ENCODE peak calls at places on chromosomes 2 and 18, in ten cellular contexts. P, W, N, A, M, Z, Q, T, S and K are unnamed samples.

GRCh38 chr2:239539083-239539775 is 138.4 kb upstream of the HDAC4 start:
- DNase-seq in P (no peak), W (no peak), N (no peak), A (no peak), M (no peak), Z (no peak), Q (no peak), T (no peak), S (no peak), K (no peak)

GRCh38 chr2:174681983-174682577 is 82.2 kb downstream of the CHRNA1 start:
- DNase-seq in P (peak), W (peak), N (no peak), A (no peak), M (no peak), Z (peak), Q (no peak), T (no peak), S (no peak), K (no peak)

GRCh38 chr2:58842501-58843144 is 601.5 kb upstream of the FANCL start:
- DNase-seq in P (no peak), W (no peak), N (no peak), A (no peak), M (no peak), Z (no peak), Q (no peak), T (no peak), S (no peak), K (no peak)

GRCh38 chr2:33104726-33105125 is 158.0 kb downstream of the LTBP1 start:
- DNase-seq in P (peak), W (no peak), N (no peak), A (no peak), M (no peak), Z (no peak), Q (no peak), T (no peak), S (peak), K (no peak)

GRCh38 chr18:31590570-31590969 is 1.1 kb upstream of the TTR start:
- DNase-seq in P (no peak), W (no peak), N (no peak), A (no peak), M (no peak), Z (no peak), Q (no peak), T (no peak), S (no peak), K (no peak)

GRCh38 chr18:45838302-45839070 is 13.0 kb downstream of the SIGLEC15 start:
- DNase-seq in P (no peak), W (no peak), N (no peak), A (no peak), M (no peak), Z (no peak), Q (no peak), T (no peak), S (no peak), K (no peak)

GRCh38 chr2:25482341-25482740 is 140.6 kb upstream of the DNMT3A start:
- DNase-seq in P (no peak), W (no peak), N (no peak), A (no peak), M (no peak), Z (no peak), Q (no peak), T (no peak), S (no peak), K (no peak)

GRCh38 chr2:127052068-127052770 is 54.7 kb downstream of the BIN1 start:
- DNase-seq in P (no peak), W (no peak), N (no peak), A (no peak), M (no peak), Z (no peak), Q (peak), T (no peak), S (no peak), K (no peak)

GRCh38 chr2:30681022-30681421 is 126.2 kb downstream of the CAPN13 start:
- DNase-seq in P (no peak), W (no peak), N (no peak), A (no peak), M (peak), Z (no peak), Q (no peak), T (no peak), S (no peak), K (no peak)

GRCh38 chr2:100884145-100884621 is 64.2 kb downstream of the NPAS2 start:
- DNase-seq in P (no peak), W (no peak), N (no peak), A (no peak), M (no peak), Z (no peak), Q (no peak), T (no peak), S (no peak), K (no peak)

GRCh38 chr2:55112229-55113016 is 62.2 kb upstream of the RTN4 start:
- DNase-seq in P (peak), W (no peak), N (no peak), A (no peak), M (no peak), Z (no peak), Q (no peak), T (no peak), S (no peak), K (no peak)

GRCh38 chr2:108949316-108950299 is 39.4 kb downstream of the EDAR start:
- DNase-seq in P (no peak), W (no peak), N (no peak), A (no peak), M (no peak), Z (no peak), Q (no peak), T (no peak), S (no peak), K (no peak)

GRCh38 chr2:197759013-197759412 is 26.1 kb downstream of the BOLL start:
- DNase-seq in P (no peak), W (no peak), N (no peak), A (no peak), M (no peak), Z (no peak), Q (no peak), T (no peak), S (no peak), K (no peak)

GRCh38 chr18:57353940-57354461 is 1.6 kb downstream of the ST8SIA3 start:
- DNase-seq in P (peak), W (no peak), N (no peak), A (no peak), M (no peak), Z (no peak), Q (peak), T (no peak), S (peak), K (no peak)

GRCh38 chr18:27605107-27605834 is 420.2 kb upstream of the CHST9 start:
- DNase-seq in P (peak), W (peak), N (peak), A (no peak), M (no peak), Z (no peak), Q (peak), T (peak), S (peak), K (peak)

GRCh38 chr2:233422050-233422639 is 67.9 kb downstream of the DGKD start:
- DNase-seq in P (no peak), W (peak), N (peak), A (peak), M (no peak), Z (peak), Q (no peak), T (no peak), S (no peak), K (no peak)

GRCh38 chr2:167750675-167751074 is 496.7 kb downstream of the STK39 start:
- DNase-seq in P (no peak), W (no peak), N (no peak), A (no peak), M (no peak), Z (no peak), Q (no peak), T (no peak), S (no peak), K (no peak)

GRCh38 chr2:237590272-237591020 is at the start of gene RAB17:
- DNase-seq in P (no peak), W (peak), N (peak), A (no peak), M (no peak), Z (no peak), Q (no peak), T (no peak), S (peak), K (no peak)

GRCh38 chr2:96329416-96329815 is 4.3 kb downstream of the ITPRIPL1 start:
- DNase-seq in P (peak), W (no peak), N (no peak), A (no peak), M (no peak), Z (no peak), Q (no peak), T (no peak), S (peak), K (no peak)

GRCh38 chr2:231714639-231715498 is 6.5 kb downstream of the PTMA start:
- DNase-seq in P (peak), W (peak), N (peak), A (peak), M (no peak), Z (peak), Q (peak), T (no peak), S (peak), K (no peak)

GRCh38 chr2:101119431-101119830 is 31.8 kb downstream of the TBC1D8 start:
- DNase-seq in P (peak), W (peak), N (no peak), A (no peak), M (no peak), Z (no peak), Q (no peak), T (no peak), S (peak), K (no peak)

GRCh38 chr18:38459595-38459994 is 894.0 kb upstream of the CELF4 start:
- DNase-seq in P (no peak), W (no peak), N (no peak), A (no peak), M (no peak), Z (no peak), Q (no peak), T (no peak), S (no peak), K (no peak)

GRCh38 chr18:59606193-59607175 is 90.7 kb downstream of the CCBE1 start:
- DNase-seq in P (peak), W (no peak), N (no peak), A (no peak), M (peak), Z (no peak), Q (no peak), T (no peak), S (no peak), K (no peak)

GRCh38 chr2:218257390-218257981 is 3.3 kb upstream of the GPBAR1 start:
- DNase-seq in P (no peak), W (peak), N (no peak), A (peak), M (no peak), Z (peak), Q (no peak), T (no peak), S (no peak), K (no peak)

GRCh38 chr18:23211146-23211545 is 75.9 kb downstream of the CABLES1 start:
- DNase-seq in P (no peak), W (no peak), N (no peak), A (no peak), M (no peak), Z (no peak), Q (no peak), T (no peak), S (no peak), K (no peak)

GRCh38 chr18:26520974-26521373 is 27.4 kb downstream of the KCTD1 start:
- DNase-seq in P (no peak), W (no peak), N (no peak), A (no peak), M (no peak), Z (no peak), Q (no peak), T (no peak), S (no peak), K (no peak)

GRCh38 chr18:24321071-24321470 is 76.6 kb downstream of the OSBPL1A start:
- DNase-seq in P (no peak), W (no peak), N (no peak), A (no peak), M (no peak), Z (no peak), Q (no peak), T (no peak), S (no peak), K (peak)

GRCh38 chr2:240229603-240230423 is 89.4 kb upstream of the OTOS start:
- DNase-seq in P (no peak), W (peak), N (no peak), A (no peak), M (no peak), Z (no peak), Q (no peak), T (no peak), S (peak), K (peak)

GRCh38 chr18:46469186-46469915 is 187.7 kb downstream of the LOXHD1 start:
- DNase-seq in P (no peak), W (no peak), N (no peak), A (no peak), M (no peak), Z (no peak), Q (no peak), T (no peak), S (no peak), K (no peak)

GRCh38 chr2:33633295-33633694 is 34.2 kb upstream of the FAM98A start:
- DNase-seq in P (no peak), W (no peak), N (no peak), A (no peak), M (no peak), Z (no peak), Q (no peak), T (no peak), S (no peak), K (no peak)

GRCh38 chr2:219446101-219446504 is 11.5 kb downstream of the SPEG start:
- DNase-seq in P (peak), W (no peak), N (no peak), A (no peak), M (no peak), Z (no peak), Q (no peak), T (no peak), S (peak), K (no peak)

GRCh38 chr2:119914266-119914665 is 98.6 kb upstream of the EPB41L5 start:
- DNase-seq in P (peak), W (no peak), N (no peak), A (no peak), M (no peak), Z (no peak), Q (no peak), T (no peak), S (no peak), K (no peak)

GRCh38 chr2:226560325-226560724 is 239.3 kb downstream of the IRS1 start:
- DNase-seq in P (no peak), W (no peak), N (no peak), A (no peak), M (no peak), Z (no peak), Q (no peak), T (no peak), S (no peak), K (no peak)

GRCh38 chr2:225233234-225233633 is 166.3 kb upstream of the NYAP2 start:
- DNase-seq in P (peak), W (no peak), N (no peak), A (no peak), M (no peak), Z (no peak), Q (no peak), T (no peak), S (peak), K (no peak)

GRCh38 chr2:17736989-17737388 is 16.6 kb downstream of the SMC6 start:
- DNase-seq in P (peak), W (no peak), N (no peak), A (no peak), M (no peak), Z (no peak), Q (no peak), T (no peak), S (no peak), K (peak)

GRCh38 chr2:207483477-207483876 is 46.3 kb upstream of the CREB1 start:
- DNase-seq in P (no peak), W (no peak), N (no peak), A (no peak), M (peak), Z (no peak), Q (no peak), T (no peak), S (no peak), K (no peak)

GRCh38 chr2:72131916-72132841 is 15.5 kb downstream of the CYP26B1 start:
- DNase-seq in P (no peak), W (no peak), N (no peak), A (no peak), M (no peak), Z (no peak), Q (no peak), T (no peak), S (no peak), K (no peak)

GRCh38 chr2:201978988-201979387 is 54.7 kb upstream of the FZD7 start:
- DNase-seq in P (no peak), W (no peak), N (no peak), A (no peak), M (no peak), Z (no peak), Q (no peak), T (no peak), S (no peak), K (no peak)